ENCODE peak calls at places on chromosomes 6 and 20, in four cellular contexts. R is HepG2, P is K562, B is GM12878. S is an unnamed sample.

GRCh38 chr20:45450097-45450818 is 19.3 kb upstream of the WFDC2 start:
- DNase-seq in B (no peak), R (peak; percentile 66), P (peak; percentile 40), S (peak; percentile 31)

GRCh38 chr6:127813682-127814027 is 87.2 kb downstream of the THEMIS start:
- DNase-seq in R (no peak), B (no peak), P (no peak), S (no peak)

GRCh38 chr6:45921703-45922270 is 93.9 kb downstream of the CLIC5 start:
- DNase-seq in B (no peak), R (no peak), P (no peak), S (no peak)

GRCh38 chr6:31948753-31949413 is 3.0 kb downstream of the CFB start:
- DNase-seq in P (peak; percentile 70), R (no peak), B (no peak), S (no peak)

GRCh38 chr6:118893095-118893881 is 664 bp upstream of the ASF1A start:
- DNase-seq in B (no peak), P (peak; percentile 33), R (peak; percentile 49), S (no peak)

GRCh38 chr20:4026093-4026601 is 10.8 kb upstream of the RNF24 start:
- DNase-seq in R (peak; percentile 29), P (peak; percentile 29), B (no peak), S (no peak)

GRCh38 chr6:141105481-141105880 is 1027.2 kb upstream of the GJE1 start:
- DNase-seq in B (no peak), P (no peak), R (no peak), S (no peak)

GRCh38 chr6:26366504-26366903 is 1.5 kb downstream of the BTN3A2 start:
- DNase-seq in B (no peak), P (no peak), R (no peak), S (no peak)

GRCh38 chr6:12051861-12052368 is 39.8 kb downstream of the HIVEP1 start:
- DNase-seq in R (no peak), P (no peak), B (peak; percentile 92), S (no peak)

GRCh38 chr20:1943267-1944002 is 48.2 kb downstream of the SIRPA start:
- DNase-seq in R (peak; percentile 55), B (no peak), P (no peak), S (no peak)

GRCh38 chr6:113763883-113764282 is 93.3 kb upstream of the MARCKS start:
- DNase-seq in B (peak; percentile 72), P (no peak), R (no peak), S (peak; percentile 22)

GRCh38 chr6:69456086-69456485 is 340.7 kb downstream of the LMBRD1 start:
- DNase-seq in P (no peak), B (no peak), R (no peak), S (no peak)

GRCh38 chr20:35010405-35011192 is 54.9 kb downstream of the MYH7B start:
- DNase-seq in R (no peak), B (no peak), P (no peak), S (no peak)

GRCh38 chr20:53660947-53661381 is 67.3 kb upstream of the ZNF217 start:
- DNase-seq in R (no peak), P (no peak), B (no peak), S (no peak)

GRCh38 chr6:170073846-170074245 is 217.0 kb downstream of the DLL1 start:
- DNase-seq in B (no peak), R (no peak), P (no peak), S (no peak)

GRCh38 chr20:22248052-22248667 is 336.2 kb downstream of the FOXA2 start:
- DNase-seq in B (no peak), P (no peak), R (peak; percentile 35), S (no peak)

GRCh38 chr6:63022631-63023030 is 188.6 kb upstream of the FKBP1C start:
- DNase-seq in B (no peak), R (no peak), P (no peak), S (no peak)

GRCh38 chr20:62010551-62011402 is 54.9 kb downstream of the TAF4 start:
- DNase-seq in B (peak; percentile 7), P (peak; percentile 57), R (peak; percentile 64), S (peak; percentile 10)

GRCh38 chr6:99980741-99981140 is 13.3 kb downstream of the MCHR2 start:
- DNase-seq in R (no peak), B (no peak), P (no peak), S (no peak)

DNA sequence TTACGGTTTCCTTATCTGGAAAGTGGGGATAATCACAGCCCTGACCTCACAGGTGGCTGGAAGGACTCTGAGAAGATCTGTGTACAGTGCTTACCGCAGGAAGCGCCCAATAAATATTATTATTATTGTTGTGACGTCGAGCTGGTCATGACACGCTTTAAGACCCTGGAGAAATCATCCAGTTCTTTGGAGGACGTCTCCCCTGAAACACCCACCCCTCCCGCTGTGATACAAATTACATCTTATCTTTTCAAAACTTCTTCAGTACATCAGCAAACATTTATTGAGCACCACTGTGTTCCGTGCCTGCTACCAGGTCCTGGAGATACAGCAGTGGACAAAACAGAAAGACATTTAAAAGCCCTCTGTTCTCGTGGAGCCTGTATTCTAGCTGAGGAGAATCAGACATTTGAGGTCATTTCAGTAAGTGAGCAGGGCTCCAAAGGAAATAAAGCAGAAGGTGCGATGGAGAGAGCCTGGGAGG is 118.7 kb downstream of the CEBPB start:
- DNase-seq in R (no peak), B (no peak), P (no peak), S (no peak)
- H2AFZ ChIP-seq in R (no peak overlapping the region), B (no peak overlapping the region), P (no peak overlapping the region), S (no peak overlapping the region)

GRCh38 chr6:110178626-110179405 is 654 bp downstream of the WASF1 start:
- DNase-seq in B (no peak), P (peak; percentile 50), R (peak; percentile 74), S (peak; percentile 42)

GRCh38 chr6:110180228-110181008 is at the start of gene CDC40:
- DNase-seq in B (no peak), P (peak; percentile 51), R (peak; percentile 78), S (no peak)

GRCh38 chr6:110183292-110183691 is 3.1 kb downstream of the CDC40 start:
- DNase-seq in P (no peak), B (no peak), R (no peak), S (no peak)

GRCh38 chr6:110181131-110182027 is 1.2 kb downstream of the CDC40 start:
- DNase-seq in P (no peak), B (no peak), R (no peak), S (no peak)

GRCh38 chr6:110179406-110180227 is at the start of gene WASF1:
- DNase-seq in R (peak; percentile 96), P (peak; percentile 90), B (peak; percentile 76), S (peak; percentile 97)
- TF ChIP-seq POLR2A in R (no peak), P (peak; percentile 68), B (no peak), S (peak; percentile 41)

DNA sequence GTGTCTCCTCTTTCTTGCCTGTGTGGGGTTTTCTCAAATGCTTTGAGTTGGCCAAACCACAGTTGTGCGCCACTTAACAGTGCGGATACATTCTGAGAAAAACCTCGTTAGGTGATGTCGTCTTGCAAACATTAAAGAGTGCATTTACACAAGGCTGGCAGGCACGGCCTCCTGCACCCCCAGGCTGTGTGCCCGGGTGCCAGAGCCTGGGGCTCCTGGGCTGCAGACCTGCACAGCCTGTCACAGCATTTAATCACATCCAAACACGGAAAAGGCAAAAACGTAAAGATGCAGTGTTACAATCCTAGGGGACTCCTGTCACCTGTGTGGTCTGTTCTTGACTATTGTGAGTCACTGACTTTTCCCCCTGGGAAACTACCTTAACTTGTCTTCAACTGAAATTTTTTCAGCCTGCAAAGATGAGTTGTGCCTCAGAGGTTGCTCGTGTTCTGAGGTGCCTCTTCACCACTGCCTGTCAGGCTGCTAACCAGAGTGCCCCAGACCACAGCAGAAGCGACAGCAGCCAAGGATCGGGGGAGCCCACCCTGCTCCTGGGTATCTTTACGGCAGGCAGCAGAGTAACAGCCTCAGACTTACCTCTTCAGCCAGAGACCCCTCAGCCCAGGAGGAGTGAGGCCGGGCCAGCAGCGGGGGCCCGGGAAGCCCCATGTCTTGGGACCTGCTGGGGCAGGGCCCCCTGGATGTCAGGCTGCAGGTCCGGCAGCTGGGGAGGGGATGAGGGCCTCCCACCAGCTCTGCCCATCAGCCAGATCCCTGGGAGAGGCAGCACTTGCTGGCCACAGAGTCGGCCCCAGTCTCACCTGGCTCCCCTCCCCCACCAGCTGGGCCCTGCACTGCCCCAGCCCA is 683 bp upstream of the C20orf204 start:
- DNase-seq in B (peak; percentile 59), R (no peak), P (no peak), S (no peak)
- TF ChIP-seq ZBTB33 in B (peak; percentile 26), R (no peak), P (no peak), S (no peak)

DNA sequence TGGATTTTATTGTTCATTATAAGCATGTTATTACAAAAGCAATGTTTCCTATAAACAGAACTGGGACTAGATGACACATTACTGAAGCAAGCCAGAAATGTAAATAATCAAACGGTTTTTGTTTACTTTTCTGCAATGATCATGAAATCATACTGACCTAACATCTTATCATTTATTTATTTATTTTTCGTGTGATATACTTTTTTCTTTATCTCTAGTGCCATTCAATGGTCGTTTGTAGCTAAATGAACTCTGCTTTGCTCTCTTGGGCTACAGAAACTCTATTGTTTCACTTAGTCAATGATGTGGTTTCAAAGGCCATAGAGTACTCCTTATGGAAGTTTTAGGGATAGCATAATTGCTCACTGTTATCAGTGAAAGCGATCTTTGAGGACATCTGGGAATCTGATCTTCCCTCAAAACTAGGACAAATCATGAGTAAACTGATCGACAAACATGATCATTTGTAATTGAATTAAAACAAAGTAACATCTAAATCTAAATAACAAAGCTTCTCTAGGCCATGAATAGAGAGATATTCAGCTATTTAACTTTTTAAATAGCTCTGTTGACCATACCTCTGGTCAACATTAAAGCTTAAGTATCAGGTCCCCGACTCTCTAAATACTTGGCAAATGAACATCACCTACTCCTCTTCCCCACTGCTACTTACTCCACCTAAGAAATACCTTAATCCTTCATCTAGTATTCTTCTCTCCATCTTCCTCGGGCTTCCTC is 933.4 kb downstream of the TFAP2A start:
- DNase-seq in R (no peak), P (no peak), B (no peak), S (peak; percentile 50)
- H2AFZ ChIP-seq in R (no peak overlapping the region), P (no peak overlapping the region), B (no peak overlapping the region), S (peak overlapping the region; percentile 74)

GRCh38 chr20:19528286-19529030 is 229.6 kb upstream of the RIN2 start:
- DNase-seq in P (no peak), R (no peak), B (no peak), S (no peak)
- TF ChIP-seq POLR2A in P (no peak), R (no peak), B (no peak), S (no peak)

GRCh38 chr6:22643780-22644179 is 74.4 kb downstream of the HDGFL1 start:
- DNase-seq in P (no peak), B (no peak), R (no peak), S (no peak)
- TF ChIP-seq ZBTB33 in P (no peak), B (no peak), R (no peak), S (no peak)

GRCh38 chr6:23002044-23002619 is 432.8 kb downstream of the HDGFL1 start:
- DNase-seq in R (no peak), P (no peak), B (no peak), S (no peak)
- H2AFZ ChIP-seq in R (no peak overlapping the region), P (no peak overlapping the region), B (no peak overlapping the region), S (no peak overlapping the region)

GRCh38 chr20:645318-646106 is 7.5 kb downstream of the SRXN1 start:
- DNase-seq in B (peak; percentile 25), P (peak; percentile 57), R (peak; percentile 90), S (peak; percentile 41)
- TF ChIP-seq POLR2A in B (no peak), P (peak; percentile 37), R (peak; percentile 43), S (no peak)

DNA sequence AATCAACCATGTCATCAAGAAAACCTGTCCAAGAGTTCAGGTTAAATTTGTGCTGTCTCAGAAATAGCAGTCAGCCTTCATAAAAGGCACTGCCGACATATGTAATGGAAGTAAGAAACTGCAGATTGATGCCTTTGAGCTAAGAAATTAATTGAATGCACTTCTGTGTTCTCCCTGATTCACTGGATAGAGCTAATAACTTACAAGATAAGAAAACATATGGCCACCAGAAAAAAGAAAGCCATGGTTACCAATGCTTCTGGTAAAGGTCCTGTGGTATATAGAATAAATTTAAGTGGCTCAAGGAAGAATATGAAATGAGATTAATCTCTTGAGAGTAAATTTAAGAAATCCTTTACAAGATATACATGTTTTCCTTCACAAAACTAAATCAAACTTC is 242.5 kb upstream of the UFL1 start:
- DNase-seq in P (no peak), R (no peak), B (no peak), S (no peak)
- TF ChIP-seq ZBTB33 in P (no peak), R (no peak), B (no peak), S (no peak)